ENCODE peak calls at places on chromosomes 11 and 22, in ten cellular contexts. Y, S, U, W, Z, P, X, R, N and D are unnamed samples.
A peak's percentile ranks its signal among the peaks of the same experiment; 100 is the strongest.

GRCh38 chr11:64887757-64888405 is 9.5 kb upstream of the EHD1 start:
- DNase-seq in Z (peak; percentile 90), R (peak; percentile 46), W (peak; percentile 62), U (peak; percentile 98), X (no peak), P (peak; percentile 84), Y (peak; percentile 39), N (peak; percentile 97), S (peak; percentile 91), D (peak; percentile 80)

GRCh38 chr22:17258015-17258827 is 39.0 kb upstream of the ADA2 start:
- DNase-seq in U (peak; percentile 74), X (peak; percentile 98), Z (no peak), N (peak; percentile 61), P (peak; percentile 90), S (peak; percentile 76), Y (no peak), R (no peak), W (no peak), D (no peak)

GRCh38 chr11:91731051-91731450 is 493.6 kb upstream of the FAT3 start:
- DNase-seq in Z (no peak), R (no peak), U (no peak), Y (no peak), X (no peak), W (no peak), P (no peak), N (no peak), S (no peak), D (no peak)

GRCh38 chr11:118531597-118532084 is 649 bp downstream of the TMEM25 start:
- DNase-seq in N (peak; percentile 69), Z (no peak), Y (no peak), W (no peak), R (peak; percentile 12), X (no peak), P (no peak), U (no peak), S (no peak), D (no peak)

GRCh38 chr11:35347921-35348331 is 71.4 kb downstream of the SLC1A2 start:
- DNase-seq in Y (no peak), X (no peak), R (no peak), W (no peak), S (no peak), P (no peak), Z (no peak), N (peak; percentile 71), U (no peak), D (no peak)

GRCh38 chr11:111843659-111844058 is 27.7 kb downstream of the ALG9 start:
- DNase-seq in U (no peak), R (no peak), S (no peak), P (no peak), N (no peak), W (no peak), Z (no peak), Y (no peak), X (no peak), D (no peak)

GRCh38 chr11:47413351-47413750 is 5.0 kb downstream of the SLC39A13 start:
- DNase-seq in P (no peak), U (no peak), R (no peak), W (no peak), Y (no peak), X (no peak), S (no peak), Z (no peak), N (no peak), D (no peak)

GRCh38 chr11:119445356-119445755 is 22.4 kb upstream of the THY1 start:
- DNase-seq in S (no peak), R (no peak), W (no peak), U (no peak), Y (no peak), Z (no peak), P (no peak), N (no peak), X (no peak), D (no peak)

GRCh38 chr22:31155425-31155824 is 4.6 kb upstream of the RNF185 start:
- DNase-seq in Y (no peak), W (peak; percentile 66), N (no peak), U (no peak), R (no peak), S (no peak), Z (no peak), P (no peak), X (no peak), D (no peak)

GRCh38 chr22:26974914-26975313 is 317.5 kb downstream of the MIAT start:
- DNase-seq in P (no peak), S (no peak), U (no peak), X (no peak), R (no peak), Y (no peak), W (no peak), Z (no peak), N (no peak), D (no peak)

GRCh38 chr11:75851203-75851602 is 36.2 kb downstream of the UVRAG start:
- DNase-seq in Z (no peak), X (no peak), N (no peak), W (peak; percentile 41), Y (no peak), R (no peak), S (no peak), P (no peak), U (no peak), D (no peak)

GRCh38 chr11:8934735-8935478 is 2.2 kb upstream of the C11orf16 start:
- DNase-seq in Y (peak; percentile 53), W (no peak), R (peak; percentile 18), X (no peak), P (no peak), N (no peak), U (no peak), S (no peak), Z (no peak), D (peak; percentile 48)

GRCh38 chr11:76248210-76248609 is 41.9 kb upstream of the WNT11 start:
- DNase-seq in R (no peak), S (peak; percentile 52), Z (peak; percentile 59), X (no peak), N (no peak), P (no peak), W (peak; percentile 46), Y (no peak), U (peak; percentile 59), D (peak; percentile 56)

GRCh38 chr11:109237636-109238035 is 184.4 kb upstream of the C11orf87 start:
- DNase-seq in W (no peak), Z (no peak), Y (no peak), X (no peak), R (no peak), U (no peak), S (no peak), N (no peak), P (no peak), D (no peak)
- TF ChIP-seq MAX in W (no peak), Z (no peak), Y (no peak), X (no peak), R (no peak), U (no peak), S (no peak), N (no peak), P (no peak), D (no peak)

GRCh38 chr11:86447763-86448480 is 73.2 kb downstream of the CCDC81 start:
- DNase-seq in Y (no peak), U (no peak), R (no peak), N (no peak), W (no peak), P (peak; percentile 20), X (no peak), S (no peak), Z (no peak), D (no peak)
- TF ChIP-seq MAX in Y (no peak), U (no peak), R (no peak), N (no peak), W (no peak), P (no peak), X (no peak), S (no peak), Z (no peak), D (no peak)

GRCh38 chr11:2091786-2092463 is 47.3 kb downstream of the IGF2 start:
- DNase-seq in X (no peak), P (no peak), R (no peak), W (no peak), N (no peak), S (no peak), Z (no peak), Y (no peak), U (no peak), D (no peak)

GRCh38 chr11:2089536-2090165 is 49.5 kb downstream of the IGF2 start:
- DNase-seq in N (peak; percentile 76), W (peak; percentile 43), X (no peak), U (peak; percentile 63), P (peak; percentile 80), Y (peak; percentile 73), Z (peak; percentile 95), R (peak; percentile 54), S (peak; percentile 61), D (peak; percentile 76)

GRCh38 chr11:2088746-2089535 is 50.2 kb downstream of the IGF2 start:
- DNase-seq in U (peak; percentile 46), Z (peak; percentile 20), R (peak; percentile 48), P (peak; percentile 47), N (no peak), Y (no peak), S (no peak), W (no peak), X (no peak), D (peak; percentile 57)

GRCh38 chr11:2091112-2091746 is 48.0 kb downstream of the IGF2 start:
- DNase-seq in N (no peak), X (no peak), Z (no peak), P (no peak), R (no peak), W (no peak), S (no peak), Y (no peak), U (peak; percentile 35), D (no peak)

DNA sequence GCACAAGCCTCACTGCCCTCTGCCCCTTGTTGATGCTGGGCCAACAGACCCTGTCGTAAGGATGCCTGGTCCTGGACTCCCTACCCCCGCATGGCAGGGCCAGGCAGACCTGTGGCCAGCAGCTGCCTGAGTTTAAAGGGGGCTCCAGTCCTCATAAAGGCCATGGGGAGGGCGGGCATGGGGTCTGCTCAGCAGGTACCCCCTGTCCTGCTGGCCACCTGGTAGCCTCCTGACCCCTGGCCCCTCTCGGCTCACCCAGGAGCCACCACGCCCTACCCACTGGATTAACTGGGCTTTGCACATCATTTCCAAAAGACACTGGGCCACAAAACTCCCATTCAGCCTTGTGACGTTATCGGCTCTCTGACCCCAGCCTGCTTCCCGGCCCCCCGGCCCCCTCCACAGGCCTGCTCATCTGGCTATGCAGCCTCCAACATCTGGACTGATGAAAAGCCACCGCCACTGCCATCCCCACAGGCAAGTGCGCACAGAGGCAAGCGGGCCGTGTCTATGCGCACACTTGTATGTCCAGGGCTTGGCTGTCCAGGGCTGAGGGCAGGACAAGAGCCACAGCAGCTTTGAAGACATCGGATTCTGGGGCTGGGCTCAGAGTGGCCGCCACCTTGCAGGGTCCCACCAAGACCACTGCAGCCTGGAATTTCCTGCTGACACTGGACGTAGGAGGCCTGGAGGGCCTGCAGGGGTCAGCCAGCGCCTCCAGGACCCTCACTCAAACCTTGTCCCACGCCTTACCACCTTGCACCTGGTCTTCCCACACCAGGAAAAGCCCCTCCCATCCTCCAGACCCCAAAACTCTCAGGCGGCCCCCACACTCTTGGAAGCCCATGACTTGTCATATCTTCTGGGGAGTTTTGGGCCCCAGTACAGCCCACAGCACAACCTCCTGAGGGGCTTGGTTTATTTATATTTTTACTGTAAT is 48.7 kb downstream of the IGF2 start:
- DNase-seq in N (no peak), X (no peak), Z (no peak), U (peak; percentile 38), W (no peak), R (no peak), Y (no peak), S (no peak), P (no peak), D (no peak)
- TF ChIP-seq MAX in N (no peak), X (no peak), Z (no peak), U (no peak), W (no peak), R (no peak), Y (no peak), S (no peak), P (no peak), D (no peak)

GRCh38 chr11:68838572-68838964 is 3.1 kb downstream of the CPT1A start:
- DNase-seq in Z (no peak), W (peak; percentile 16), X (no peak), S (no peak), R (peak; percentile 33), U (no peak), Y (no peak), P (peak; percentile 62), N (no peak), D (no peak)
- TF ChIP-seq MAX in Z (no peak), W (no peak), X (no peak), S (no peak), R (no peak), U (no peak), Y (no peak), P (no peak), N (no peak), D (no peak)